ENCODE peak calls at places on chromosomes 12 and 14, in eight cellular contexts. F is brain microvascular endothelial cell, S is IMR-90, W is pancreas, Q is endodermal cell, T is cardiac muscle cell, N is upper lobe of left lung, B is uterus. A is an unnamed sample.

GRCh38 chr14:63677891-63678379 is 36.3 kb upstream of the WDR89 start:
- DNase-seq in F (peak), S (peak), W (no peak), Q (no peak), T (no peak), N (no peak), B (no peak), A (no peak)

GRCh38 chr12:86139671-86140070 is 116.5 kb downstream of the MGAT4C start:
- DNase-seq in F (no peak), S (peak), W (no peak), Q (no peak), T (no peak), N (no peak), B (no peak), A (no peak)

GRCh38 chr14:33275879-33276278 is 337.2 kb downstream of the NPAS3 start:
- DNase-seq in F (no peak), S (no peak), W (no peak), Q (no peak), T (no peak), N (no peak), B (no peak), A (no peak)

GRCh38 chr12:108299980-108300696 is 39.0 kb downstream of the CMKLR1 start:
- DNase-seq in F (no peak), S (no peak), W (no peak), Q (no peak), T (no peak), N (no peak), B (no peak), A (no peak)

GRCh38 chr12:63945777-63946176 is 101.3 kb downstream of the SRGAP1 start:
- DNase-seq in F (no peak), S (no peak), W (no peak), Q (no peak), T (no peak), N (no peak), B (no peak), A (no peak)

GRCh38 chr14:32623300-32624093 is 294.4 kb downstream of the AKAP6 start:
- DNase-seq in F (peak), S (peak), W (no peak), Q (no peak), T (no peak), N (no peak), B (no peak), A (no peak)

GRCh38 chr14:101109981-101110728 is 206.6 kb upstream of the RTL1 start:
- DNase-seq in F (no peak), S (no peak), W (no peak), Q (peak), T (no peak), N (no peak), B (no peak), A (no peak)

GRCh38 chr12:109580684-109581333 is 7.2 kb downstream of the MVK start:
- DNase-seq in F (no peak), S (no peak), W (no peak), Q (no peak), T (no peak), N (peak), B (no peak), A (no peak)

GRCh38 chr14:68808696-68809095 is 15.8 kb upstream of the ZFP36L1 start:
- DNase-seq in F (no peak), S (no peak), W (no peak), Q (peak), T (no peak), N (no peak), B (no peak), A (no peak)

GRCh38 chr12:2877959-2878732 is 1.1 kb downstream of the RHNO1 start:
- DNase-seq in F (no peak), S (peak), W (no peak), Q (peak), T (no peak), N (no peak), B (no peak), A (no peak)

GRCh38 chr12:54019924-54020586 is 8.2 kb upstream of the HOXC6 start:
- DNase-seq in F (no peak), S (no peak), W (no peak), Q (peak), T (peak), N (no peak), B (no peak), A (no peak)

GRCh38 chr12:54017845-54018607 is 9.2 kb downstream of the HOXC8 start:
- DNase-seq in F (no peak), S (peak), W (peak), Q (peak), T (peak), N (peak), B (peak), A (no peak)

GRCh38 chr12:54018608-54018984 is 9.6 kb upstream of the HOXC6 start:
- DNase-seq in F (no peak), S (no peak), W (no peak), Q (peak), T (no peak), N (no peak), B (peak), A (no peak)

GRCh38 chr12:54020587-54020969 is 7.7 kb upstream of the HOXC6 start:
- DNase-seq in F (no peak), S (no peak), W (no peak), Q (no peak), T (no peak), N (no peak), B (no peak), A (no peak)

GRCh38 chr12:54019111-54019811 is 9.0 kb upstream of the HOXC6 start:
- DNase-seq in F (no peak), S (no peak), W (no peak), Q (peak), T (no peak), N (peak), B (no peak), A (no peak)
- H3K27ac ChIP-seq in F (no peak), S (no peak), W (no peak), Q (no peak), T (no peak), N (no peak), B (peak), A (no peak)

DNA sequence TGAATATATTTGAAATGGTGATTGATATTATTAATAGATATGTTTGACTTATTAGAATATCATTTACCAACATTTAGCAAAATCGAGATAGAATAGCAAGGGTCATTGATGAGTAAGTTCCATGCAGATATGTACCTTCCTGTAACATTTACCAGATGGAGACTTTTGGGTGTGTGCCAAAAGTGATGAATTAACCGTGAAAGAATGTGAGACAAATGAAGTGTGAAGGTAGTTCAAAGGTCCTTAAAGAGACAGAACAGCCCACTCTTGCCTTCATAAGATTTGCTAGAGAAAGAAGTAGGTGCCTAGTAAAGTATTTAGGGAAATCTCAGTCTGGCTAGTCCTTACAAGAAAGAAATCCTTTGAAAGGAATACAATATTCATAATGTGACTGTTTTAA is 45.5 kb downstream of the FGD4 start:
- DNase-seq in F (peak), S (peak), W (no peak), Q (peak), T (peak), N (no peak), B (no peak), A (no peak)
- H3K27ac ChIP-seq in F (no peak), S (no peak), W (no peak), Q (no peak), T (peak), N (no peak), B (no peak), A (no peak)

GRCh38 chr12:53482626-53483165 is 16.6 kb downstream of the MAP3K12 start:
- DNase-seq in F (no peak), S (no peak), W (no peak), Q (peak), T (no peak), N (peak), B (no peak), A (no peak)
- H3K27ac ChIP-seq in F (no peak), S (no peak), W (no peak), Q (no peak), T (peak), N (peak), B (peak), A (no peak)

DNA sequence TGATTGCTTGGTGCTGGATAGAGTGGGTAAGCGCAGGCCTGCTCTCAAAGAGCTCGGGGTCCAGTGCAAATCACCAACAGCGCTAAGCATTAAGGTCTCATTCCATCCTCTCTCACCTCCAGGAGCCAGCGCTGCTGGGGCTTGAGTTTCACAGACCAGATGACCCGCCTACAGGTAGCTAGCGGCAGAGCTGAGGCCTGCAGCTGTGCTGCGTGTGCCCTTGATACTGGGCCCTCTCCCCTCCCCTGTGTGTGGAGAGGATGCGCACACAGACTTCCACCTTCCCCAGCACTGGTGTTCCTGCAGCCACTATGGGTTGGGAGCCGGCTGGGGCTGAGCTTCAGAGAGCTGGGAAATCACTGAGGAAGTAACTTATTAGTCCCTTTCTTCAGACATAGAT is 149.9 kb downstream of the CALM1 start:
- DNase-seq in F (no peak), S (no peak), W (no peak), Q (peak), T (no peak), N (no peak), B (no peak), A (no peak)
- H3K27ac ChIP-seq in F (no peak), S (no peak), W (no peak), Q (peak), T (no peak), N (no peak), B (no peak), A (peak)

GRCh38 chr12:88325828-88326214 is 183.7 kb downstream of the TMTC3 start:
- DNase-seq in F (peak), S (peak), W (no peak), Q (no peak), T (no peak), N (no peak), B (no peak), A (no peak)
- H3K27ac ChIP-seq in F (peak), S (peak), W (no peak), Q (no peak), T (no peak), N (no peak), B (peak), A (no peak)

DNA sequence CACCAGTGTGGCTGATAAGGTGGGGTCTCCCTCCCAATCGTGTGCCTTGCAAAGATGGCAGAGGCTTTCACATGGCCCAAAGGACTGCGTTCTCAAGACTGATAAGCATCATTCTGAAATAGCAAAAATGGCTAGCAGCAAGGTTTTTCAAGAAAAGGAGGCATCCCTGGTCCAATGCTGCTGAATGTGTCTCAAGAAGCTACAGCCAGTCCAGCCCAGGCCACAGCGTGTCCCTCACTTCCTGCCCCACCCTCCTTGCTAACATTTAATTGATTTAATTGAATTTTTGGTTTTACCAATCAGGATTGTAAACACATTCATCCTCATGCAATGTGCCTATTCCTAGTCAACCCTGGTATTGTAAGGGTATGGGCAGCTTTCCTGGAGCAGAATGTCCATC is 55.9 kb downstream of the C14orf132 start:
- DNase-seq in F (no peak), S (no peak), W (no peak), Q (peak), T (no peak), N (no peak), B (no peak), A (no peak)
- H3K27ac ChIP-seq in F (no peak), S (peak), W (no peak), Q (peak), T (no peak), N (no peak), B (no peak), A (no peak)

GRCh38 chr12:22415342-22416309 is 81.1 kb upstream of the ST8SIA1 start:
- DNase-seq in F (no peak), S (no peak), W (no peak), Q (no peak), T (no peak), N (no peak), B (no peak), A (no peak)
- H3K27ac ChIP-seq in F (no peak), S (no peak), W (no peak), Q (no peak), T (no peak), N (no peak), B (no peak), A (no peak)